ENCODE peak calls at places on chromosomes 2 and 18, in six cellular contexts. O, N, L, W, Z and V are unnamed samples.

GRCh38 chr2:199258291-199258690 is 199.4 kb downstream of the SATB2 start:
- DNase-seq in O (no peak), N (no peak), L (no peak), W (no peak), Z (no peak), V (no peak)

GRCh38 chr18:46276736-46277135 is 172.6 kb downstream of the HAUS1 start:
- DNase-seq in O (no peak), N (no peak), L (no peak), W (no peak), Z (no peak), V (no peak)

GRCh38 chr2:182368446-182368845 is 58.4 kb downstream of the PDE1A start:
- DNase-seq in O (no peak), N (peak; percentile 48), L (no peak), W (no peak), Z (no peak), V (no peak)

GRCh38 chr18:75554112-75554511 is 126.6 kb upstream of the SMIM21 start:
- DNase-seq in O (no peak), N (no peak), L (no peak), W (no peak), Z (peak; percentile 54), V (no peak)

GRCh38 chr2:181231886-181232644 is 225.1 kb upstream of the ITGA4 start:
- DNase-seq in O (no peak), N (no peak), L (no peak), W (no peak), Z (no peak), V (no peak)

GRCh38 chr2:238097201-238097987 is 2.7 kb upstream of the ESPNL start:
- DNase-seq in O (no peak), N (no peak), L (peak; percentile 11), W (no peak), Z (peak; percentile 56), V (no peak)

GRCh38 chr2:231670892-231671616 is 37.3 kb upstream of the PTMA start:
- DNase-seq in O (no peak), N (no peak), L (no peak), W (no peak), Z (peak; percentile 82), V (peak; percentile 87)

GRCh38 chr2:172430671-172431070 is 3.3 kb downstream of the ITGA6 start:
- DNase-seq in O (no peak), N (no peak), L (no peak), W (no peak), Z (no peak), V (no peak)

GRCh38 chr2:2788076-2788475 is 457.0 kb upstream of the MYT1L start:
- DNase-seq in O (no peak), N (no peak), L (no peak), W (no peak), Z (peak; percentile 93), V (no peak)

GRCh38 chr2:102303589-102303988 is 7.8 kb upstream of the IL1RL1 start:
- DNase-seq in O (no peak), N (no peak), L (no peak), W (no peak), Z (no peak), V (no peak)

GRCh38 chr2:286774-287392 is 1.0 kb downstream of the ALKAL2 start:
- DNase-seq in O (no peak), N (peak; percentile 28), L (no peak), W (no peak), Z (peak; percentile 84), V (no peak)

GRCh38 chr18:63363951-63364350 is 3.1 kb downstream of the KDSR start:
- DNase-seq in O (no peak), N (no peak), L (no peak), W (no peak), Z (no peak), V (no peak)

GRCh38 chr2:188978291-188979081 is 4.3 kb downstream of the COL3A1 start:
- DNase-seq in O (no peak), N (no peak), L (peak; percentile 49), W (no peak), Z (no peak), V (no peak)

GRCh38 chr2:99640568-99641215 is 150.9 kb upstream of the REV1 start:
- DNase-seq in O (no peak), N (no peak), L (no peak), W (no peak), Z (no peak), V (no peak)

GRCh38 chr2:156800781-156801366 is 364.7 kb downstream of the GPD2 start:
- DNase-seq in O (no peak), N (no peak), L (no peak), W (no peak), Z (no peak), V (no peak)

GRCh38 chr2:152050345-152050744 is 48.5 kb downstream of the CACNB4 start:
- DNase-seq in O (no peak), N (no peak), L (no peak), W (no peak), Z (peak; percentile 65), V (no peak)

GRCh38 chr2:96252526-96252925 is 13.3 kb downstream of the TMEM127 start:
- DNase-seq in O (no peak), N (no peak), L (no peak), W (no peak), Z (no peak), V (no peak)
- H3K36me3 ChIP-seq in O (peaks cover 10% of the 10 kb centered on the region), N (no peaks in the 10 kb centered on the region), L (no peaks in the 10 kb centered on the region), W (peaks cover 70% of the 10 kb centered on the region), Z (peaks cover 34% of the 10 kb centered on the region), V (peaks cover 2% of the 10 kb centered on the region)

DNA sequence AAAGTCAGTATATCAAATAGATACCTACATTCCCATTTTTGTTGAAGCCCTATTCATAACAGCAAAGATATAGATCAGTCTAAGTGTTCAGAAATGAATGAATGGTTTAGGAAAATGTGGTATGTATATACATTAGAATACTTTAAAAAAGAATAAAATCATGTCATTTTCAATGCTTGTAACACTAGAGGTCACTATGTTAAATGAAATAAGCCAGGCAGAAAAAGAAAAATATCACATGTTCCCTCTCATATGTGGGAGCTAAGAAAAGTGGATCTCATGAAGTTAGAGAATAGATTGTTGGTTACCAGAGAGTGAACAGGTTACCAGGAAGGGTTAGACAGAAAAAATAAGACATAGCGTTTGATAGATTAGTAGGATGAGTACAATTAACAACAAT is 1111.0 kb upstream of the SLC39A10 start:
- DNase-seq in O (no peak), N (no peak), L (no peak), W (no peak), Z (no peak), V (no peak)
- TF ChIP-seq CTCF in O (peak; percentile 21), N (no peak), L (no peak), W (peak; percentile 7), Z (peak; percentile 58), V (no peak)

GRCh38 chr18:55699233-55699765 is 111.3 kb upstream of the TCF4 start:
- DNase-seq in O (no peak), N (no peak), L (no peak), W (no peak), Z (no peak), V (no peak)
- H3K9me3 ChIP-seq in O (no peaks in the 10 kb centered on the region), N (no peaks in the 10 kb centered on the region), L (no peaks in the 10 kb centered on the region), W (peaks cover 13% of the 10 kb centered on the region), Z (no peaks in the 10 kb centered on the region), V (peaks cover 7% of the 10 kb centered on the region)

GRCh38 chr2:224498991-224499390 is 86.2 kb downstream of the CUL3 start:
- DNase-seq in O (no peak), N (no peak), L (no peak), W (no peak), Z (no peak), V (no peak)
- H3K36me3 ChIP-seq in O (peaks cover 66% of the 10 kb centered on the region), N (no peaks in the 10 kb centered on the region), L (no peaks in the 10 kb centered on the region), W (peaks cover 100% of the 10 kb centered on the region), Z (peaks cover 88% of the 10 kb centered on the region), V (peaks cover 44% of the 10 kb centered on the region)

GRCh38 chr2:16351541-16351940 is 314.1 kb downstream of the CYRIA start:
- DNase-seq in O (no peak), N (no peak), L (no peak), W (no peak), Z (no peak), V (no peak)
- TF ChIP-seq CTCF in O (no peak), N (no peak), L (no peak), W (no peak), Z (no peak), V (no peak)

GRCh38 chr2:62206024-62206423 is 10.1 kb downstream of the B3GNT2 start:
- DNase-seq in O (no peak), N (no peak), L (no peak), W (no peak), Z (peak; percentile 30), V (no peak)
- H3K9me3 ChIP-seq in O (no peaks in the 10 kb centered on the region), N (no peaks in the 10 kb centered on the region), L (no peaks in the 10 kb centered on the region), W (no peaks in the 10 kb centered on the region), Z (no peaks in the 10 kb centered on the region), V (no peaks in the 10 kb centered on the region)

DNA sequence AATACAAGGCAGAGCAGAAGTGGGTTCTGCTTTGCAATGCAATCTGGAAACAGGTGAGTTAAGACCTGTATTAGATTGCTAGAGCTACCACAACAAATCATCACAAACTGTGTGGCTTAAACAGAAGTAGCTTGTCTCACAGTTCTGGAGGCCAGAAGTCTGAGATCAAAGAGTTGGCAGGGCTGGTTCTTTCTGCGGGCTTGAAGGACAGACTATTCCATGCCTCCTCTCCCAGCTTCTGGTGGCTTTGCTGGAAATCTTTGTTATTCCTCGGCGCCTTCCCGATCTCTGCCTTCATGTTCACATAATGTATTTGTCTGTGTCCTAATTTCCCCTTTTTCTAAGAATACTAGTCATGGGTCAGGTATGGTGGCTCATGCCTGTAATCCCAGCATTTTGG is 58.4 kb downstream of the SAP130 start:
- DNase-seq in O (no peak), N (no peak), L (no peak), W (no peak), Z (no peak), V (no peak)
- H3K36me3 ChIP-seq in O (no peaks in the 10 kb centered on the region), N (no peaks in the 10 kb centered on the region), L (no peaks in the 10 kb centered on the region), W (peaks cover 82% of the 10 kb centered on the region), Z (peaks cover 43% of the 10 kb centered on the region), V (peaks cover 58% of the 10 kb centered on the region)